ENCODE peak calls at places on chromosomes 12 and 14, in ten cellular contexts. H is sciatic nerve; T is NCI-H1092; O is activated T-cell treated with anti-CD3 and anti-CD28 coated beads, Interleukin-2, amount 50 U/mL, for 1 hour; X is GF-D8; B is GM13977; M is HL-60; S is frontal cortex; W is mesenteric fat pad; A is HAP-1. L is an unnamed sample.

GRCh38 chr14:33668066-33668465 is 282.8 kb downstream of the EGLN3 start:
- DNase-seq in B (no peak), A (no peak), W (no peak), S (no peak), X (no peak), T (no peak), H (no peak), M (no peak), O (no peak), L (no peak)

GRCh38 chr12:6369916-6370575 is 5.3 kb downstream of the SCNN1A start:
- DNase-seq in A (no peak), O (no peak), B (no peak), X (no peak), M (no peak), S (no peak), W (no peak), H (no peak), T (no peak), L (no peak)

GRCh38 chr12:11830298-11830937 is 180.9 kb downstream of the ETV6 start:
- DNase-seq in M (no peak), S (no peak), O (no peak), W (no peak), A (no peak), B (no peak), H (no peak), T (no peak), X (no peak), L (peak)

GRCh38 chr12:100141666-100141997 is 1.0 kb downstream of the BLTP3B start:
- DNase-seq in W (no peak), B (no peak), S (no peak), A (no peak), H (no peak), T (no peak), M (peak), O (no peak), X (peak), L (peak)

GRCh38 chr12:92457458-92458195 is 245.2 kb upstream of the PLEKHG7 start:
- DNase-seq in H (no peak), A (no peak), B (no peak), T (no peak), W (no peak), X (no peak), S (no peak), O (no peak), M (no peak), L (no peak)

GRCh38 chr12:49121047-49121696 is 10.0 kb downstream of the TUBA1B start:
- DNase-seq in M (no peak), T (no peak), X (no peak), O (no peak), W (no peak), H (peak), S (peak), B (no peak), A (peak), L (no peak)

GRCh38 chr12:48817957-48818830 is at the start of gene CACNB3:
- DNase-seq in H (peak), S (peak), T (peak), M (peak), O (peak), B (peak), A (peak), X (no peak), W (no peak), L (peak)

GRCh38 chr14:104580961-104581360 is 1.4 kb downstream of the C14orf180 start:
- DNase-seq in S (no peak), O (no peak), X (no peak), A (no peak), B (no peak), H (no peak), T (peak), W (no peak), M (no peak), L (no peak)

GRCh38 chr12:31118347-31118830 is 44.7 kb downstream of the DDX11 start:
- DNase-seq in O (peak), M (no peak), X (no peak), A (peak), W (peak), S (no peak), H (no peak), T (peak), B (peak), L (no peak)

GRCh38 chr12:8493084-8493483 is 20.2 kb upstream of the CLEC4D start:
- DNase-seq in A (no peak), H (no peak), M (peak), S (no peak), T (no peak), B (peak), X (peak), W (no peak), O (no peak), L (peak)

GRCh38 chr12:104064842-104065441 is 611 bp downstream of the HCFC2 start:
- DNase-seq in X (no peak), A (peak), O (peak), H (no peak), S (peak), W (no peak), T (no peak), M (no peak), B (peak), L (no peak)

GRCh38 chr14:21626491-21627230 is 8.1 kb downstream of the OR10G2 start:
- DNase-seq in W (no peak), O (no peak), M (no peak), A (no peak), X (no peak), T (no peak), B (no peak), H (no peak), S (no peak), L (no peak)

GRCh38 chr12:73514672-73515071 is 1023.0 kb upstream of the ATXN7L3B start:
- DNase-seq in S (no peak), H (no peak), X (no peak), T (no peak), B (no peak), M (no peak), A (peak), O (no peak), W (no peak), L (no peak)

GRCh38 chr12:20376984-20377383 is 8.6 kb downstream of the PDE3A start:
- DNase-seq in H (no peak), X (no peak), A (no peak), W (no peak), B (no peak), S (no peak), T (no peak), M (peak), O (no peak), L (no peak)

GRCh38 chr12:53292441-53292840 is 2.9 kb upstream of the PFDN5 start:
- DNase-seq in W (no peak), S (no peak), O (no peak), A (no peak), T (peak), H (no peak), B (no peak), M (no peak), X (no peak), L (no peak)

GRCh38 chr12:124800506-124800905 is 63.2 kb downstream of the SCARB1 start:
- DNase-seq in X (no peak), B (no peak), T (no peak), H (no peak), S (no peak), W (no peak), M (no peak), O (no peak), A (no peak), L (no peak)

GRCh38 chr14:22387776-22388241 is 201.2 kb downstream of the DAD1 start:
- DNase-seq in X (no peak), M (no peak), T (no peak), O (no peak), S (no peak), W (no peak), A (no peak), B (no peak), H (no peak), L (no peak)

GRCh38 chr12:116247377-116247776 is 30.1 kb downstream of the MED13L start:
- DNase-seq in S (no peak), M (no peak), H (no peak), B (no peak), T (no peak), A (no peak), O (no peak), W (no peak), X (no peak), L (no peak)

GRCh38 chr12:50621435-50622304 is 116.9 kb downstream of the DIP2B start:
- DNase-seq in X (no peak), T (no peak), B (no peak), M (no peak), A (peak), S (no peak), O (no peak), W (no peak), H (no peak), L (no peak)

GRCh38 chr14:54364555-54365415 is 32.0 kb upstream of the CDKN3 start:
- DNase-seq in O (no peak), X (no peak), A (no peak), S (no peak), H (no peak), B (no peak), M (no peak), T (no peak), W (no peak), L (no peak)

GRCh38 chr14:61476737-61477410 is 155.5 kb downstream of the PRKCH start:
- DNase-seq in O (peak), T (no peak), S (no peak), M (peak), H (no peak), W (no peak), A (no peak), X (peak), B (peak), L (peak)

GRCh38 chr12:45774508-45775162 is 45.1 kb downstream of the ARID2 start:
- DNase-seq in X (no peak), B (no peak), W (no peak), H (no peak), O (no peak), T (no peak), A (no peak), S (no peak), M (no peak), L (no peak)

GRCh38 chr12:28937196-28937595 is 211.9 kb upstream of the FAR2 start:
- DNase-seq in W (no peak), B (no peak), T (no peak), X (no peak), S (no peak), M (no peak), A (no peak), O (no peak), H (no peak), L (no peak)

GRCh38 chr12:67645571-67645970 is 3.0 kb upstream of the DYRK2 start:
- DNase-seq in X (no peak), T (no peak), O (no peak), B (no peak), M (no peak), S (no peak), A (no peak), W (no peak), H (no peak), L (no peak)

GRCh38 chr12:480831-481230 is 21.1 kb downstream of the B4GALNT3 start:
- DNase-seq in O (no peak), W (no peak), T (peak), B (no peak), S (no peak), M (no peak), A (no peak), X (no peak), H (no peak), L (no peak)

GRCh38 chr12:57764662-57765002 is 2.2 kb downstream of the CYP27B1 start:
- DNase-seq in B (no peak), S (no peak), M (no peak), X (no peak), O (no peak), H (no peak), A (no peak), T (no peak), W (no peak), L (no peak)

GRCh38 chr12:132558861-132559623 is 51.3 kb downstream of the LRCOL1 start:
- DNase-seq in W (no peak), A (no peak), B (peak), H (no peak), T (no peak), X (peak), S (no peak), M (peak), O (peak), L (peak)

GRCh38 chr14:75134644-75135043 is 7.8 kb upstream of the NEK9 start:
- DNase-seq in H (no peak), W (no peak), X (no peak), B (no peak), T (no peak), O (no peak), A (no peak), S (no peak), M (no peak), L (no peak)

GRCh38 chr12:30792648-30793499 is 38.1 kb upstream of the CAPRIN2 start:
- DNase-seq in B (no peak), M (no peak), A (no peak), S (no peak), W (no peak), T (no peak), H (no peak), O (no peak), X (no peak), L (no peak)

GRCh38 chr12:50567926-50568325 is 63.1 kb downstream of the DIP2B start:
- DNase-seq in T (no peak), W (no peak), B (no peak), O (no peak), A (no peak), M (no peak), S (no peak), X (no peak), H (no peak), L (no peak)

GRCh38 chr14:96805906-96806305 is 8.7 kb downstream of the VRK1 start:
- DNase-seq in X (no peak), B (no peak), A (no peak), W (no peak), O (no peak), S (no peak), T (peak), H (no peak), M (no peak), L (no peak)

GRCh38 chr14:81400202-81400678 is at the start of gene STON2:
- DNase-seq in B (no peak), S (no peak), X (peak), T (peak), M (no peak), W (no peak), H (peak), A (peak), O (no peak), L (no peak)

GRCh38 chr14:88986146-88986841 is 161.8 kb downstream of the TTC8 start:
- DNase-seq in X (no peak), T (no peak), O (no peak), B (no peak), M (no peak), W (no peak), A (no peak), H (no peak), S (no peak), L (no peak)

GRCh38 chr12:31440586-31440985 is 114.6 kb upstream of the SINHCAF start:
- DNase-seq in S (no peak), T (no peak), X (no peak), B (no peak), O (no peak), H (no peak), M (no peak), A (no peak), W (no peak), L (no peak)